ENCODE peak calls at places on chromosomes 2 and 18, in five cellular contexts. One of them, this sample, is unnamed.

GRCh38 chr18:3015203-3015590 is 2.3 kb upstream of the LPIN2 start:
- DNase-seq in fibroblast of lung: peak
- DNase-seq in dorsolateral prefrontal cortex: no peak
- DNase-seq in left kidney: no peak
- DNase-seq in WTC11: no peak
- DNase-seq in this sample: no peak

GRCh38 chr18:40841063-40841462 is 1114.0 kb upstream of the PIK3C3 start:
- DNase-seq in WTC11: no peak
- DNase-seq in fibroblast of lung: no peak
- DNase-seq in dorsolateral prefrontal cortex: no peak
- DNase-seq in left kidney: no peak
- DNase-seq in this sample: no peak

GRCh38 chr2:54673501-54673998 is 49.9 kb upstream of the EML6 start:
- DNase-seq in fibroblast of lung: no peak
- DNase-seq in dorsolateral prefrontal cortex: peak
- DNase-seq in left kidney: peak
- DNase-seq in WTC11: no peak
- DNase-seq in this sample: no peak

GRCh38 chr2:201933792-201934229 is 99.8 kb upstream of the FZD7 start:
- DNase-seq in left kidney: peak
- DNase-seq in WTC11: no peak
- DNase-seq in fibroblast of lung: peak
- DNase-seq in dorsolateral prefrontal cortex: no peak
- DNase-seq in this sample: no peak

GRCh38 chr18:48077291-48077690 is 146.8 kb upstream of the SMAD2 start:
- DNase-seq in WTC11: no peak
- DNase-seq in dorsolateral prefrontal cortex: no peak
- DNase-seq in left kidney: no peak
- DNase-seq in fibroblast of lung: no peak
- DNase-seq in this sample: no peak

GRCh38 chr2:106282816-106283215 is 88.7 kb upstream of the UXS1 start:
- DNase-seq in left kidney: peak
- DNase-seq in fibroblast of lung: no peak
- DNase-seq in WTC11: no peak
- DNase-seq in dorsolateral prefrontal cortex: no peak
- DNase-seq in this sample: no peak

GRCh38 chr18:76274470-76275289 is 220.4 kb downstream of the ZNF516 start:
- DNase-seq in dorsolateral prefrontal cortex: peak
- DNase-seq in left kidney: peak
- DNase-seq in WTC11: peak
- DNase-seq in fibroblast of lung: no peak
- DNase-seq in this sample: no peak

GRCh38 chr18:68438983-68439382 is 275.9 kb downstream of the TMX3 start:
- DNase-seq in left kidney: peak
- DNase-seq in dorsolateral prefrontal cortex: no peak
- DNase-seq in WTC11: no peak
- DNase-seq in fibroblast of lung: peak
- DNase-seq in this sample: no peak

GRCh38 chr18:48569139-48569914 is 30.5 kb downstream of the CTIF start:
- DNase-seq in left kidney: no peak
- DNase-seq in dorsolateral prefrontal cortex: peak
- DNase-seq in WTC11: no peak
- DNase-seq in fibroblast of lung: no peak
- DNase-seq in this sample: no peak

GRCh38 chr2:227322530-227323190 is 2.4 kb upstream of the MFF start:
- DNase-seq in left kidney: no peak
- DNase-seq in dorsolateral prefrontal cortex: no peak
- DNase-seq in WTC11: no peak
- DNase-seq in fibroblast of lung: no peak
- DNase-seq in this sample: no peak

GRCh38 chr2:67503066-67503795 is 106.1 kb downstream of the ETAA1 start:
- DNase-seq in dorsolateral prefrontal cortex: no peak
- DNase-seq in left kidney: no peak
- DNase-seq in fibroblast of lung: peak
- DNase-seq in WTC11: no peak
- DNase-seq in this sample: no peak

GRCh38 chr18:22434973-22435608 is 17.4 kb upstream of the CTAGE1 start:
- DNase-seq in fibroblast of lung: peak
- DNase-seq in dorsolateral prefrontal cortex: no peak
- DNase-seq in WTC11: no peak
- DNase-seq in left kidney: no peak
- DNase-seq in this sample: no peak